ENCODE peak calls at places on chromosomes 5 and 9, in eight cellular contexts. I is GM18507; X is activated CD4-positive, CD25-positive, alpha-beta regulatory T cell treated with anti-CD3 and anti-CD28 coated beads, Interleukin-2, amount 50 U/mL, for 72 hours; V is stimulated activated naive CD8-positive, alpha-beta T cell treated with anti-CD3 and anti-CD28 coated beads, Interleukin-15, Interleukin-2, amounts not matched to agents 100 U/mL and 50 U/mL, for 24 hours; S is mesenteric fat pad; C is fibroblast of mammary gland; O is AG10803; M is cardiac septum. N is an unnamed sample.

GRCh38 chr5:107671742-107672211 is 1.0 kb upstream of the EFNA5 start:
- DNase-seq in I (no peak), X (no peak), V (no peak), S (no peak), C (peak), O (peak), M (no peak), N (peak)

GRCh38 chr5:84536797-84537196 is 152.1 kb upstream of the EDIL3 start:
- DNase-seq in I (no peak), X (no peak), V (no peak), S (no peak), C (no peak), O (no peak), M (no peak), N (no peak)

GRCh38 chr5:172789687-172790495 is 18.9 kb upstream of the DUSP1 start:
- DNase-seq in I (no peak), X (no peak), V (no peak), S (peak), C (no peak), O (no peak), M (no peak), N (no peak)

GRCh38 chr5:45793638-45794532 is 97.7 kb upstream of the HCN1 start:
- DNase-seq in I (no peak), X (no peak), V (no peak), S (no peak), C (no peak), O (no peak), M (no peak), N (no peak)

GRCh38 chr5:21810737-21811316 is 1042.3 kb downstream of the CDH12 start:
- DNase-seq in I (no peak), X (no peak), V (no peak), S (no peak), C (peak), O (peak), M (no peak), N (no peak)

GRCh38 chr9:120698766-120699165 is 15.5 kb downstream of the MEGF9 start:
- DNase-seq in I (no peak), X (no peak), V (no peak), S (no peak), C (peak), O (no peak), M (no peak), N (peak)

GRCh38 chr9:86720893-86721698 is 226.2 kb downstream of the GAS1 start:
- DNase-seq in I (no peak), X (no peak), V (no peak), S (no peak), C (peak), O (peak), M (no peak), N (no peak)

GRCh38 chr9:93549636-93550035 is 26.7 kb upstream of the PHF2 start:
- DNase-seq in I (no peak), X (no peak), V (no peak), S (no peak), C (no peak), O (no peak), M (no peak), N (no peak)

GRCh38 chr9:132129535-132129934 is 32.3 kb upstream of the NTNG2 start:
- DNase-seq in I (no peak), X (no peak), V (no peak), S (no peak), C (no peak), O (no peak), M (no peak), N (no peak)

GRCh38 chr9:30382271-30382670 is 2002.2 kb upstream of the ACO1 start:
- DNase-seq in I (no peak), X (no peak), V (no peak), S (no peak), C (peak), O (no peak), M (no peak), N (no peak)

GRCh38 chr5:150065346-150065745 is 21.0 kb downstream of the CSF1R start:
- DNase-seq in I (no peak), X (no peak), V (no peak), S (no peak), C (peak), O (peak), M (no peak), N (no peak)

GRCh38 chr9:128689820-128690683 is 1.0 kb downstream of the SET start:
- DNase-seq in I (no peak), X (peak), V (peak), S (no peak), C (peak), O (peak), M (no peak), N (no peak)

GRCh38 chr9:38334234-38334633 is 58.3 kb upstream of the ALDH1B1 start:
- DNase-seq in I (no peak), X (no peak), V (no peak), S (no peak), C (no peak), O (no peak), M (no peak), N (no peak)

GRCh38 chr5:9781275-9781674 is 151.1 kb upstream of the TAS2R1 start:
- DNase-seq in I (no peak), X (no peak), V (no peak), S (no peak), C (no peak), O (peak), M (no peak), N (no peak)

GRCh38 chr5:172721455-172722308 is 49.3 kb downstream of the DUSP1 start:
- DNase-seq in I (no peak), X (no peak), V (no peak), S (no peak), C (peak), O (peak), M (no peak), N (no peak)

GRCh38 chr9:8858250-8859161 is 1058.9 kb upstream of the DMAC1 start:
- DNase-seq in I (no peak), X (no peak), V (no peak), S (no peak), C (no peak), O (no peak), M (no peak), N (no peak)

GRCh38 chr9:33320568-33321261 is 30.4 kb downstream of the NFX1 start:
- DNase-seq in I (no peak), X (no peak), V (no peak), S (no peak), C (peak), O (peak), M (no peak), N (peak)

GRCh38 chr9:105646879-105647594 is 15.2 kb upstream of the TAL2 start:
- DNase-seq in I (no peak), X (no peak), V (no peak), S (no peak), C (no peak), O (no peak), M (no peak), N (no peak)

N was measured in smooth muscle cell of the brain vasculature.